ENCODE peak calls at places on chromosome 21, in eight cellular contexts. I is T-helper 17 cell; L is testis; F is type B pancreatic cell; A is heart right ventricle; T is activated naive CD4-positive, alpha-beta T cell treated with Interleukin-2 at 50 U/mL for 16 hours; Z is LoVo; B is lung. R is an unnamed sample.

GRCh38 chr21:16865612-16866011 is 647.2 kb upstream of the CXADR start:
- DNase-seq in B (no peak), F (no peak), Z (no peak), L (no peak), T (no peak), I (no peak), A (no peak), R (no peak)

GRCh38 chr21:41064325-41064724 is 103.6 kb upstream of the BACE2 start:
- DNase-seq in T (no peak), A (no peak), F (no peak), Z (no peak), B (no peak), I (no peak), L (no peak), R (no peak)

GRCh38 chr21:28615276-28615675 is 377.4 kb downstream of the LTN1 start:
- DNase-seq in T (no peak), B (no peak), L (no peak), F (no peak), A (no peak), I (no peak), Z (no peak), R (no peak)

GRCh38 chr21:35404247-35404646 is 355.1 kb upstream of the RUNX1 start:
- DNase-seq in B (no peak), T (no peak), Z (no peak), F (no peak), L (no peak), A (no peak), I (no peak), R (no peak)

GRCh38 chr21:27526451-27526850 is 559.6 kb upstream of the ADAMTS5 start:
- DNase-seq in I (no peak), B (no peak), Z (no peak), L (no peak), T (no peak), A (no peak), F (no peak), R (no peak)

GRCh38 chr21:21921410-21922232 is 923.4 kb downstream of the NCAM2 start:
- DNase-seq in Z (no peak), A (no peak), I (no peak), L (no peak), B (no peak), T (no peak), F (no peak), R (no peak)

GRCh38 chr21:42401164-42401563 is 2.5 kb upstream of the UBASH3A start:
- DNase-seq in I (no peak), F (no peak), T (no peak), Z (no peak), L (no peak), A (no peak), B (peak), R (no peak)

GRCh38 chr21:43758811-43759210 is 17.3 kb downstream of the CSTB start:
- DNase-seq in F (no peak), B (no peak), I (no peak), T (no peak), L (no peak), A (no peak), Z (no peak), R (no peak)

GRCh38 chr21:42314616-42315295 is 453 bp downstream of the TFF3 start:
- DNase-seq in T (no peak), F (no peak), B (no peak), Z (no peak), A (no peak), I (no peak), L (no peak), R (no peak)